ENCODE peak calls at places on chromosome 2, in six cellular contexts. G, N, Y, O, Q and L are unnamed samples.

GRCh38 chr2:219457784-219458369 is 23.2 kb downstream of the SPEG start:
- DNase-seq in Y (no peak), O (no peak), Q (no peak), N (no peak), G (no peak), L (peak)

GRCh38 chr2:135473567-135473966 is 57.5 kb downstream of the ZRANB3 start:
- DNase-seq in Y (peak), O (peak), N (peak), G (no peak), Q (no peak), L (peak)

GRCh38 chr2:112493858-112494648 is 12.1 kb downstream of the TTL start:
- DNase-seq in Q (no peak), G (no peak), Y (peak), N (peak), O (peak), L (peak)

GRCh38 chr2:38013158-38013752 is 62.7 kb downstream of the CYP1B1 start:
- DNase-seq in Y (peak), G (no peak), O (peak), Q (no peak), N (peak), L (peak)

GRCh38 chr2:162029287-162029901 is 44.6 kb downstream of the DPP4 start:
- DNase-seq in G (no peak), Q (no peak), O (peak), Y (peak), N (peak), L (peak)

GRCh38 chr2:231660860-231661259 is 47.5 kb upstream of the PTMA start:
- DNase-seq in Y (no peak), G (no peak), O (no peak), N (no peak), Q (no peak), L (no peak)

GRCh38 chr2:16296331-16297250 is 356.2 kb downstream of the MYCN start:
- DNase-seq in O (no peak), Q (no peak), N (no peak), G (no peak), Y (no peak), L (no peak)

GRCh38 chr2:227363756-227364155 is 15.3 kb downstream of the TM4SF20 start:
- DNase-seq in G (no peak), Q (no peak), Y (peak), N (no peak), O (no peak), L (no peak)

GRCh38 chr2:132366787-132367186 is 49.8 kb upstream of the GPR39 start:
- DNase-seq in N (no peak), O (no peak), G (no peak), Y (no peak), Q (no peak), L (no peak)

GRCh38 chr2:207311316-207312005 is 145.7 kb upstream of the KLF7 start:
- DNase-seq in Q (no peak), N (peak), O (peak), Y (peak), G (no peak), L (peak)

GRCh38 chr2:184598313-184599053 is at the start of gene ZNF804A:
- DNase-seq in G (no peak), N (peak), Q (peak), Y (peak), O (peak), L (peak)

GRCh38 chr2:26482211-26483026 is 4.5 kb upstream of the OTOF start:
- DNase-seq in G (no peak), N (no peak), Q (no peak), Y (no peak), O (no peak), L (no peak)

GRCh38 chr2:86072271-86072858 is 33.3 kb downstream of the POLR1A start:
- DNase-seq in N (no peak), O (peak), G (no peak), Y (peak), Q (no peak), L (peak)

GRCh38 chr2:191593622-191594416 is 84.1 kb upstream of the NABP1 start:
- DNase-seq in Q (no peak), N (peak), Y (peak), G (no peak), O (peak), L (peak)

GRCh38 chr2:234955091-234955511 is 3.3 kb downstream of the SH3BP4 start:
- DNase-seq in Q (no peak), Y (no peak), G (no peak), O (no peak), N (no peak), L (no peak)

GRCh38 chr2:119820275-119820674 is 60.6 kb downstream of the PTPN4 start:
- DNase-seq in Q (no peak), N (peak), O (peak), Y (peak), G (no peak), L (peak)

GRCh38 chr2:96816836-96817702 is 1.0 kb downstream of the CNNM3 start:
- DNase-seq in Y (peak), N (peak), O (no peak), Q (no peak), G (no peak), L (peak)

GRCh38 chr2:112751451-112752197 is 12.8 kb downstream of the CKAP2L start:
- DNase-seq in G (no peak), O (no peak), N (no peak), Y (no peak), Q (no peak), L (no peak)

GRCh38 chr2:26792720-26793119 is 6.9 kb downstream of the CENPA start:
- DNase-seq in Q (no peak), Y (peak), N (no peak), G (no peak), O (no peak), L (no peak)

GRCh38 chr2:189446780-189447179 is 5.5 kb downstream of the WDR75 start:
- DNase-seq in Q (no peak), O (no peak), G (no peak), Y (no peak), N (no peak), L (no peak)

GRCh38 chr2:97708608-97709007 is 4.8 kb upstream of the ZAP70 start:
- DNase-seq in G (no peak), O (no peak), Y (no peak), Q (no peak), N (no peak), L (no peak)

GRCh38 chr2:96092580-96092877 is 23.8 kb downstream of the ADRA2B start:
- DNase-seq in Y (no peak), Q (no peak), G (no peak), N (no peak), O (no peak), L (no peak)

GRCh38 chr2:71613953-71614925 is 160.9 kb downstream of the DYSF start:
- DNase-seq in O (no peak), Q (no peak), G (no peak), Y (no peak), N (no peak), L (no peak)

GRCh38 chr2:240202616-240203015 is 62.2 kb upstream of the OTOS start:
- DNase-seq in Q (no peak), Y (no peak), G (no peak), N (no peak), O (no peak), L (no peak)

GRCh38 chr2:207474871-207475485 is 54.8 kb upstream of the CREB1 start:
- DNase-seq in Q (peak), G (peak), N (peak), Y (peak), O (peak), L (peak)

GRCh38 chr2:207240649-207241048 is 74.9 kb upstream of the KLF7 start:
- DNase-seq in O (no peak), G (no peak), Y (peak), N (no peak), Q (no peak), L (no peak)

GRCh38 chr2:239984431-239985194 is 40.5 kb downstream of the NDUFA10 start:
- DNase-seq in N (no peak), Y (no peak), Q (no peak), G (no peak), O (no peak), L (no peak)

GRCh38 chr2:241850544-241851324 is 8.0 kb downstream of the PDCD1 start:
- DNase-seq in G (no peak), N (no peak), O (no peak), Y (no peak), Q (no peak), L (no peak)